ENCODE peak calls at places on chromosomes 12 and 14, in eight cellular contexts. L, C, O, R, Z, B, J and I are unnamed samples.
A peak's percentile ranks its signal among the peaks of the same experiment; 100 is the strongest.

GRCh38 chr14:22388669-22389625 is 200.1 kb downstream of the DAD1 start:
- DNase-seq in Z (peak; percentile 57), C (no peak), L (no peak), B (peak; percentile 72), O (no peak), R (no peak), J (no peak), I (no peak)

GRCh38 chr12:131896080-131896810 is 1.8 kb downstream of the ULK1 start:
- DNase-seq in J (peak; percentile 96), Z (peak; percentile 92), R (peak; percentile 26), B (peak; percentile 87), O (peak; percentile 38), C (no peak), L (peak; percentile 46), I (peak; percentile 81)

GRCh38 chr12:91704446-91704845 is 441.2 kb downstream of the BTG1 start:
- DNase-seq in R (no peak), O (no peak), B (peak; percentile 75), L (no peak), Z (no peak), C (peak; percentile 62), J (no peak), I (no peak)

GRCh38 chr14:53217283-53217994 is 64.3 kb upstream of the DDHD1 start:
- DNase-seq in R (peak; percentile 85), B (peak; percentile 60), O (peak; percentile 34), C (peak; percentile 87), Z (peak; percentile 77), L (peak; percentile 45), J (peak; percentile 86), I (peak; percentile 91)

GRCh38 chr14:41605550-41606248 is 977 bp upstream of the LRFN5 start:
- DNase-seq in B (no peak), R (no peak), O (no peak), L (no peak), C (peak; percentile 75), J (no peak), Z (peak; percentile 80), I (no peak)

GRCh38 chr12:109523071-109523470 is 45.6 kb downstream of the UBE3B start:
- DNase-seq in J (no peak), O (no peak), R (no peak), Z (no peak), C (no peak), L (no peak), B (no peak), I (no peak)

GRCh38 chr12:124453419-124454351 is 113.7 kb downstream of the NCOR2 start:
- DNase-seq in B (no peak), C (no peak), O (peak; percentile 39), L (peak; percentile 62), Z (peak; percentile 91), R (peak; percentile 74), J (peak; percentile 75), I (peak; percentile 95)

GRCh38 chr12:6452908-6453630 is 1.2 kb downstream of the TAPBPL start:
- DNase-seq in J (no peak), L (no peak), B (no peak), Z (no peak), C (no peak), O (no peak), R (no peak), I (no peak)

GRCh38 chr12:124753230-124753595 is 110.5 kb downstream of the SCARB1 start:
- DNase-seq in L (no peak), Z (no peak), J (no peak), C (no peak), R (no peak), B (no peak), O (no peak), I (no peak)

GRCh38 chr14:76050797-76051392 is 65.3 kb downstream of the IFT43 start:
- DNase-seq in L (peak; percentile 54), J (no peak), B (peak; percentile 33), R (peak; percentile 60), C (peak; percentile 38), O (peak; percentile 9), Z (peak; percentile 62), I (peak; percentile 77)

GRCh38 chr12:76764856-76765255 is 941 bp downstream of the ZDHHC17 start:
- DNase-seq in B (peak; percentile 24), Z (peak; percentile 43), L (no peak), R (peak; percentile 14), O (no peak), C (peak; percentile 8), J (no peak), I (no peak)